ENCODE peak calls at places on chromosomes 16 and 17, in eight cellular contexts. E is tibial nerve, U is HCT116, G is bronchial epithelial cell, C is Caco-2, Z is ovary, V is Panc1, Q is lung. I is an unnamed sample.

GRCh38 chr16:72561-73537 is at the start of gene RHBDF1:
- DNase-seq in E (no peak), U (no peak), G (no peak), C (peak; percentile 61), Z (peak; percentile 77), V (no peak), Q (no peak), I (no peak)

GRCh38 chr17:13036776-13037175 is 18.9 kb upstream of the ELAC2 start:
- DNase-seq in E (no peak), U (no peak), G (peak; percentile 25), C (no peak), Z (no peak), V (no peak), Q (no peak), I (peak; percentile 32)

GRCh38 chr17:14581181-14581830 is 280.4 kb downstream of the HS3ST3B1 start:
- DNase-seq in E (no peak), U (no peak), G (no peak), C (no peak), Z (no peak), V (no peak), Q (no peak), I (no peak)

GRCh38 chr16:24839347-24839972 is 6.3 kb upstream of the SLC5A11 start:
- DNase-seq in E (no peak), U (no peak), G (no peak), C (no peak), Z (no peak), V (no peak), Q (no peak), I (no peak)

GRCh38 chr16:81181013-81181720 is 57.3 kb upstream of the BCO1 start:
- DNase-seq in E (peak; percentile 88), U (peak; percentile 93), G (peak; percentile 94), C (peak; percentile 96), Z (peak; percentile 86), V (peak; percentile 64), Q (peak; percentile 75), I (peak; percentile 99)

GRCh38 chr16:19419691-19420060 is 2.0 kb downstream of the TMC5 start:
- DNase-seq in E (no peak), U (peak; percentile 94), G (peak; percentile 97), C (no peak), Z (no peak), V (peak; percentile 98), Q (no peak), I (peak; percentile 29)

GRCh38 chr17:31598921-31599571 is 207.6 kb downstream of the RAB11FIP4 start:
- DNase-seq in E (no peak), U (no peak), G (peak; percentile 25), C (no peak), Z (no peak), V (no peak), Q (no peak), I (no peak)

GRCh38 chr17:40582328-40582901 is 17.1 kb upstream of the CCR7 start:
- DNase-seq in E (no peak), U (no peak), G (peak; percentile 79), C (no peak), Z (no peak), V (no peak), Q (peak; percentile 47), I (no peak)

GRCh38 chr16:84426804-84427203 is 58.5 kb downstream of the ATP2C2 start:
- DNase-seq in E (no peak), U (no peak), G (no peak), C (no peak), Z (no peak), V (no peak), Q (no peak), I (no peak)

GRCh38 chr16:50165473-50165872 is 12.4 kb downstream of the TENT4B start:
- DNase-seq in E (no peak), U (no peak), G (no peak), C (no peak), Z (no peak), V (no peak), Q (no peak), I (no peak)

GRCh38 chr16:20676268-20676828 is 21.1 kb downstream of the ACSM1 start:
- DNase-seq in E (no peak), U (no peak), G (peak; percentile 55), C (no peak), Z (peak; percentile 41), V (no peak), Q (no peak), I (no peak)

GRCh38 chr16:3175157-3176153 is 12.5 kb upstream of the OR1F1 start:
- DNase-seq in E (no peak), U (peak; percentile 80), G (peak; percentile 61), C (no peak), Z (no peak), V (no peak), Q (no peak), I (peak; percentile 82)

GRCh38 chr17:66450857-66451158 is 148.4 kb downstream of the PRKCA start:
- DNase-seq in E (no peak), U (no peak), G (no peak), C (no peak), Z (no peak), V (no peak), Q (no peak), I (no peak)

GRCh38 chr16:84548971-84549844 is 44.7 kb upstream of the MEAK7 start:
- DNase-seq in E (no peak), U (no peak), G (no peak), C (no peak), Z (no peak), V (no peak), Q (no peak), I (no peak)

GRCh38 chr16:2425825-2426430 is 3.3 kb upstream of the CCNF start:
- DNase-seq in E (no peak), U (no peak), G (no peak), C (peak; percentile 23), Z (no peak), V (no peak), Q (no peak), I (no peak)

GRCh38 chr16:85699628-85700027 is 10.9 kb upstream of the GINS2 start:
- DNase-seq in E (no peak), U (no peak), G (peak; percentile 79), C (no peak), Z (no peak), V (no peak), Q (no peak), I (peak; percentile 69)

GRCh38 chr16:86899757-86900156 is 321.4 kb downstream of the FOXL1 start:
- DNase-seq in E (no peak), U (no peak), G (peak; percentile 90), C (no peak), Z (no peak), V (no peak), Q (no peak), I (peak; percentile 44)

GRCh38 chr16:57589374-57589773 is 39.1 kb upstream of the ADGRG1 start:
- DNase-seq in E (no peak), U (no peak), G (no peak), C (no peak), Z (no peak), V (no peak), Q (no peak), I (no peak)

GRCh38 chr16:30997887-30998711 is 12.3 kb downstream of the STX1B start:
- DNase-seq in E (no peak), U (peak; percentile 21), G (peak; percentile 90), C (no peak), Z (no peak), V (no peak), Q (no peak), I (peak; percentile 75)

GRCh38 chr17:65487161-65487560 is 74.3 kb downstream of the AXIN2 start:
- DNase-seq in E (no peak), U (no peak), G (no peak), C (no peak), Z (no peak), V (no peak), Q (no peak), I (no peak)

GRCh38 chr17:13601776-13602551 is at the start of gene HS3ST3A1:
- DNase-seq in E (no peak), U (no peak), G (peak; percentile 10), C (no peak), Z (peak; percentile 73), V (no peak), Q (no peak), I (peak; percentile 66)

GRCh38 chr16:24677388-24677787 is 52.1 kb upstream of the TNRC6A start:
- DNase-seq in E (no peak), U (no peak), G (no peak), C (no peak), Z (no peak), V (no peak), Q (no peak), I (no peak)

GRCh38 chr17:3635474-3636153 is 436 bp downstream of the SHPK start:
- DNase-seq in E (no peak), U (no peak), G (no peak), C (peak; percentile 68), Z (peak; percentile 39), V (no peak), Q (no peak), I (no peak)

GRCh38 chr17:7885357-7886226 is 3.0 kb upstream of the CHD3 start:
- DNase-seq in E (no peak), U (no peak), G (no peak), C (peak; percentile 35), Z (peak; percentile 76), V (no peak), Q (peak; percentile 59), I (no peak)

GRCh38 chr17:78836420-78837021 is 4.1 kb downstream of the USP36 start:
- DNase-seq in E (no peak), U (no peak), G (no peak), C (no peak), Z (no peak), V (no peak), Q (no peak), I (no peak)
- H3K36me3 ChIP-seq in E (peaks cover 26% of the 10 kb centered on the region), U (peaks cover 67% of the 10 kb centered on the region), G (peaks cover 30% of the 10 kb centered on the region), C (peaks cover 8% of the 10 kb centered on the region), Z (no peaks in the 10 kb centered on the region), V (peaks cover 36% of the 10 kb centered on the region), Q (peaks cover 39% of the 10 kb centered on the region), I (peaks cover 51% of the 10 kb centered on the region)

GRCh38 chr17:80319262-80319998 is 58.8 kb downstream of the RNF213 start:
- DNase-seq in E (no peak), U (no peak), G (no peak), C (no peak), Z (no peak), V (no peak), Q (no peak), I (no peak)
- H3K36me3 ChIP-seq in E (peaks cover 34% of the 10 kb centered on the region), U (peaks cover 4% of the 10 kb centered on the region), G (peaks cover 7% of the 10 kb centered on the region), C (no peaks in the 10 kb centered on the region), Z (no peaks in the 10 kb centered on the region), V (peaks cover 19% of the 10 kb centered on the region), Q (peaks cover 46% of the 10 kb centered on the region), I (peaks cover 32% of the 10 kb centered on the region)

DNA sequence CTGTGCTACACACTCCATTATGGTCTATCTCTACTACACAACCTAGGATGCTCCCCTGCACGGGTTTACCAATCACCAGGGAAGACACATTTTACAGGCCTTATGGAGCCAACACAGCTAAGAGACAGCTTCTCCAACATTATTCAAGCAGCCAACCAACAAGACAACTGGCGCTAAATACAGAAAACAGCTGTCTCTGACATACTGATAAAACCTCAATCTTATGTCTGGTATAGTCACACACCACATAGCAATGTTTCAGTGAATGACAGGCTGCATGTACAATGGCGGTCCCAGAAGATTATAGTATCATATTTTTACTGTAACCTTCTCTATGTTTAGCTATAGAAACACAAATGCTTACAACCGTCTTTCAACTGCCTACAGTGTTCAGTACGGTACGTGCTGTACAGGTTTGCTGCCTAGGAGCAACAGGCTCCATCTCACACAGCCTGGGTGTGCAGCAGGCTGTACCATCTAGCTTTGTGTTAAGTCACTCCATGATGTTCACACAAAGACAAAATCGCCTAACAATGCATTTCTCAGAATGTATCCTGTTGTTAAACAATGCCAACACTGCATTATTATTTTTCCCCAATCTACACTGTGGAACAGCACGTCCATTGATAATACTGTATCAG is 10.9 kb downstream of the USP22 start:
- DNase-seq in E (no peak), U (no peak), G (no peak), C (no peak), Z (no peak), V (no peak), Q (no peak), I (no peak)
- H3K36me3 ChIP-seq in E (peaks cover 5% of the 10 kb centered on the region), U (peaks cover 40% of the 10 kb centered on the region), G (peaks cover 14% of the 10 kb centered on the region), C (no peaks in the 10 kb centered on the region), Z (no peaks in the 10 kb centered on the region), V (peaks cover 3% of the 10 kb centered on the region), Q (peaks cover 14% of the 10 kb centered on the region), I (peaks cover 14% of the 10 kb centered on the region)

GRCh38 chr17:78202666-78203065 is 11.4 kb upstream of the BIRC5 start:
- DNase-seq in E (no peak), U (no peak), G (no peak), C (no peak), Z (no peak), V (no peak), Q (no peak), I (no peak)
- H3K36me3 ChIP-seq in E (no peaks in the 10 kb centered on the region), U (peaks cover 12% of the 10 kb centered on the region), G (peaks cover 4% of the 10 kb centered on the region), C (peaks cover 4% of the 10 kb centered on the region), Z (no peaks in the 10 kb centered on the region), V (no peaks in the 10 kb centered on the region), Q (peaks cover 15% of the 10 kb centered on the region), I (peaks cover 8% of the 10 kb centered on the region)